ENCODE peak calls at places on chromosomes 11 and 22, in six cellular contexts. Q is activated T-helper 1 cell treated with Interleukin-2 at 50 U/mL for 16 hours, Z is AG04450, C is GM12865, K is GM04504, L is T-helper 1 cell. E is an unnamed sample.

GRCh38 chr11:121563900-121564822 is 111.4 kb upstream of the SORL1-AS1 start:
- DNase-seq in C (no peak), Z (peak; percentile 7), K (no peak), L (no peak), Q (no peak), E (no peak)

GRCh38 chr11:118533769-118534729 is 3.1 kb downstream of the TMEM25 start:
- DNase-seq in L (no peak), Z (no peak), Q (no peak), K (no peak), C (no peak), E (no peak)

GRCh38 chr11:128530119-128531091 is 57.0 kb downstream of the ETS1 start:
- DNase-seq in C (no peak), L (no peak), K (peak; percentile 95), Z (peak; percentile 93), Q (no peak), E (peak; percentile 92)

GRCh38 chr11:86949995-86950993 is 4.9 kb downstream of the FZD4 start:
- DNase-seq in Q (no peak), K (no peak), Z (no peak), C (no peak), L (no peak), E (no peak)

GRCh38 chr22:24937114-24937513 is 9.4 kb downstream of the LHFPL7 start:
- DNase-seq in K (no peak), Q (no peak), Z (no peak), L (no peak), C (peak; percentile 17), E (no peak)

GRCh38 chr22:24728790-24729637 is 45.5 kb downstream of the PIWIL3 start:
- DNase-seq in L (no peak), Q (no peak), C (no peak), K (no peak), Z (peak; percentile 44), E (no peak)

GRCh38 chr11:31955838-31956237 is 135.0 kb upstream of the RCN1 start:
- DNase-seq in L (no peak), K (no peak), C (no peak), Z (no peak), Q (no peak), E (no peak)

GRCh38 chr11:47234669-47235075 is 13.9 kb downstream of the ACP2 start:
- DNase-seq in Q (peak; percentile 44), K (no peak), Z (no peak), L (peak; percentile 77), C (no peak), E (no peak)

GRCh38 chr11:63560506-63561179 is 2.5 kb downstream of the PLAAT2 start:
- DNase-seq in Z (no peak), K (no peak), C (no peak), Q (no peak), L (no peak), E (no peak)

GRCh38 chr11:119476666-119477331 is 53.8 kb upstream of the THY1 start:
- DNase-seq in Q (no peak), Z (no peak), K (no peak), C (no peak), L (no peak), E (no peak)

GRCh38 chr11:76588455-76589325 is 81.9 kb downstream of the LRRC32 start:
- DNase-seq in Z (no peak), L (no peak), K (no peak), Q (peak; percentile 16), C (peak; percentile 28), E (no peak)

GRCh38 chr11:37277896-37278465 is 679.9 kb upstream of the RAG2 start:
- DNase-seq in K (no peak), Q (no peak), C (no peak), L (no peak), Z (no peak), E (no peak)

GRCh38 chr11:64745219-64745522 is 1.2 kb upstream of the RASGRP2 start:
- DNase-seq in Q (peak; percentile 91), C (peak; percentile 82), K (no peak), Z (no peak), L (peak; percentile 82), E (no peak)

GRCh38 chr11:26569646-26570045 is 2.4 kb downstream of the MUC15 start:
- DNase-seq in Q (no peak), Z (no peak), K (no peak), C (no peak), L (no peak), E (no peak)